ENCODE peak calls at places on chromosomes 4 and X, in seven cellular contexts. E is CD8-positive, alpha-beta T cell; Z is psoas muscle; Y is AG04450; P is cardiac fibroblast; L is astrocyte of the spinal cord; C is GM12865. R is an unnamed sample.

GRCh38 chrX:46184749-46185148 is 360.5 kb downstream of the ZNF674 start:
- DNase-seq in E (no peak), Z (no peak), Y (no peak), P (no peak), L (no peak), C (no peak), R (no peak)

GRCh38 chr4:176981551-176981950 is 188.8 kb upstream of the VEGFC start:
- DNase-seq in E (no peak), Z (no peak), Y (peak), P (peak), L (no peak), C (no peak), R (no peak)

GRCh38 chr4:152843476-152844107 is 63.8 kb downstream of the ARFIP1 start:
- DNase-seq in E (no peak), Z (no peak), Y (no peak), P (no peak), L (no peak), C (no peak), R (no peak)

GRCh38 chr4:41212221-41213203 is 1.8 kb downstream of the APBB2 start:
- DNase-seq in E (no peak), Z (no peak), Y (no peak), P (peak), L (peak), C (peak), R (peak)

GRCh38 chr4:25169446-25169845 is 9.2 kb upstream of the SEPSECS start:
- DNase-seq in E (no peak), Z (no peak), Y (no peak), P (no peak), L (no peak), C (no peak), R (no peak)

GRCh38 chr4:14650127-14650526 is 352.2 kb upstream of the CPEB2 start:
- DNase-seq in E (no peak), Z (no peak), Y (no peak), P (no peak), L (peak), C (no peak), R (no peak)

GRCh38 chrX:108516184-108516583 is 76.5 kb downstream of the COL4A5 start:
- DNase-seq in E (no peak), Z (no peak), Y (no peak), P (peak), L (peak), C (no peak), R (peak)

GRCh38 chr4:74284074-74284473 is 24.2 kb upstream of the EPGN start:
- DNase-seq in E (no peak), Z (no peak), Y (no peak), P (peak), L (peak), C (no peak), R (no peak)

GRCh38 chrX:100768679-100769338 is 36.9 kb upstream of the SYTL4 start:
- DNase-seq in E (peak), Z (peak), Y (peak), P (peak), L (peak), C (peak), R (peak)

GRCh38 chr4:94758141-94758699 is 465 bp downstream of the BMPR1B start:
- DNase-seq in E (no peak), Z (peak), Y (no peak), P (peak), L (peak), C (no peak), R (no peak)

GRCh38 chr4:21664355-21664754 is 284.2 kb downstream of the KCNIP4 start:
- DNase-seq in E (no peak), Z (no peak), Y (no peak), P (peak), L (no peak), C (no peak), R (no peak)

GRCh38 chr4:173685761-173686260 is 155.8 kb upstream of the HAND2 start:
- DNase-seq in E (no peak), Z (no peak), Y (no peak), P (no peak), L (no peak), C (no peak), R (no peak)

GRCh38 chrX:1246816-1247215 is 21.8 kb upstream of the CSF2RA start:
- DNase-seq in E (peak), Z (peak), Y (no peak), P (peak), L (peak), C (peak), R (peak)

GRCh38 chr4:797066-797465 is 28.9 kb downstream of the CPLX1 start:
- DNase-seq in E (no peak), Z (no peak), Y (no peak), P (no peak), L (no peak), C (no peak), R (no peak)

GRCh38 chrX:153646620-153647373 is at the start of gene DUSP9:
- DNase-seq in E (no peak), Z (peak), Y (no peak), P (peak), L (no peak), C (no peak), R (no peak)

GRCh38 chr4:127870688-127871087 is 10.0 kb upstream of the PLK4 start:
- DNase-seq in E (no peak), Z (no peak), Y (peak), P (peak), L (peak), C (no peak), R (no peak)

GRCh38 chr4:185542626-185543336 is 7.5 kb upstream of the PDLIM3 start:
- DNase-seq in E (no peak), Z (peak), Y (peak), P (peak), L (peak), C (no peak), R (no peak)

GRCh38 chrX:70196961-70197805 is 19.9 kb downstream of the DGAT2L6 start:
- DNase-seq in E (peak), Z (no peak), Y (no peak), P (peak), L (peak), C (peak), R (peak)

GRCh38 chrX:150162141-150162540 is 201.0 kb upstream of the MAMLD1 start:
- DNase-seq in E (no peak), Z (no peak), Y (no peak), P (no peak), L (no peak), C (no peak), R (no peak)

GRCh38 chr4:2436301-2436700 is 17.5 kb downstream of the CFAP99 start:
- DNase-seq in E (no peak), Z (no peak), Y (no peak), P (no peak), L (no peak), C (no peak), R (no peak)

GRCh38 chrX:40087574-40088298 is 10.0 kb downstream of the BCOR start:
- DNase-seq in E (no peak), Z (no peak), Y (no peak), P (no peak), L (no peak), C (no peak), R (no peak)

DNA sequence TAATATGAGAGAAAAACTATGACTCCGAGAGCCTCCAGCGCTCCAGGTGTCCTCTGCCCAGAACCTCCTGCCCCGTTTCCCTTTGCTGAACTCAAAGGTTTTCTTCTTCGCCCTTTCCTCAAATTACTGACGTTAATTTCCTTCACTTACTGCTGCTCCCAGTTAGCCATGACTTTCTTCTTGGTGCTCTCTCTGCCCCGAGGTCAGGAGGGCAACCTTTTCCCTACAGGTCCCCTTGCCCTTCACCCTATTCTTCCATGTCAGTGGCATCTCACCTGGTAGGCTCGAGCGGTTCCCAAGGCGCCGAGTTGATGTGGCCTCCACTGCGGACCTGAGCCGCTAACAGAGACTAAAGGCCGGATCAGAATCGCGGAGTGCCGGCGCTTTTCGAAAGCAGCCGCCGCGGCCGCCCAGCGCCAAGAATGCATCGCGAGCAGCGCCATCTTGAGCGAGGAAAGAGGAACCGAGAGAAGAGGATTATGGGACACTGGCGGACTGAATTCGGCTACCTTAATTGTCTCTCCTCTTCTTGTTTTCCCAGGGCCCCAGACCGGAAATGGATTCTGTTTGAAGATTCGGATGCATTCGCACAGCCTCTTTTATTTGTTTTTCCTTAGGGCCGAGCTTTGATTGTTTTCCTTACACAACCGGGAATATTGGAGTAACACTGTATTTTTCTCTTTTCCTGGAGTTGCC is at the start of gene ABCB7:
- DNase-seq in E (peak), Z (peak), Y (peak), P (peak), L (peak), C (peak), R (no peak)
- TF ChIP-seq CTCF in E (no peak), Z (peak), Y (peak), P (peak), L (peak), C (no peak), R (peak)

DNA sequence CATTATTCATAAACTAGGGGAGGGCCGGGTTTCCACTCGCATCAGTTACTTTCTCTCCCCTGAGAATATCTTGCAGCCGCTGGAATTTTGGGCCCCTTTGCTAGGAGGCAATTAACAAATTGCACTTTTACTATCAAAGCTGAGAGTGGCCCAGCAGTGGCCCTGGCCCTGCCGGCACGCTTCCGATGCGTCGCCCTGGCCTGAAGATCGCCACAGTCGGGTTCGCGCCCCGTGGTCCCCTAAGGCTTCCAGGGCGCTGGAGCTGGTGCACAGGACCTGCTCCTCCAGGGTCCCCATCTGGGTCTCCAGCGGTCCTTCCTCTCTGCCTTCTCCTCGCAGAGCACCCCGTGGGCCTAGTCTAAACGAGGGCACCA is 486 bp upstream of the CWH43 start:
- DNase-seq in E (no peak), Z (no peak), Y (no peak), P (no peak), L (no peak), C (no peak), R (no peak)
- H3K4me3 ChIP-seq in E (no peak), Z (peak), Y (no peak), P (no peak), L (no peak), C (no peak), R (no peak)

DNA sequence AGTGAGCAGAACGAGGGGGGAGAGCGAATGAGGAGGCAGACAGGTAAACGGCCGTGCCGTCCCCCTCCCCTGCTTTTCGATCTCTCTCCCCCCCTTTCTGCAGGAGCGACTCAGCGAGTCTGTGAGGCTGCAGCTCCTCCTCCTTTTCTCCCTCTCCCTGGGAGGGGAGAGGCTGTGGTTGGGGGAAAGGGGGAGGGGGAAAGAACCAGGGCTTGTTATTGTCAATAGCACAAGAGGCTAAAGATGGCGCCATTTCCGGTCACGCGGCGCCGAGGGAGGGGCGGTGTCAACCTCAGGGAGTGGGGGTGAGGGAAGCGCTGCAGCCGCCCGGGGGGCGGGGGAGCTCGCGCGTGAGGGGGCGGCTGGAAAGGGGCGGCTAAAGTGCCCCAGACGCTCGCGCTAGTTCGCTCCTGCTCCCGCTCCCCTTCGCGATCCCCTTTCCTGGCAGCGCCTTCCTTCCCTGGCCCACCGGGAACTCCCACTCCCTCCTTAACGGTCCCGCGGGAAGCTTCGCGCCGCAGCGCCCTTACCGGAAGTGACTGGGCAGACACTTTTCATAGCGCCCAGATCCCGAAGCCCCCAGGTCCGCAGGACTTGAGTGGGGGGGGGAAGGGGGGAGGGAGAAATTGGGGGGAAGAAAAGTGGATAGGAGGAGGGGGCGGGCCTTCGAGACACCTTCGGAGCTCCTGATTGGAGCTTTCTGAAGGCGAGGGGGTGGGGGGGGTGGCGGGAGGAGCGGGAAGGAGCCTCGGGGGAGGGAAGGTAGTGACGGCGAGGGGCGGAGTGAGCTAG is at the start of gene CUL4B:
- DNase-seq in E (peak), Z (peak), Y (peak), P (peak), L (peak), C (peak), R (peak)
- TF ChIP-seq CTCF in E (no peak), Z (no peak), Y (no peak), P (no peak), L (no peak), C (no peak), R (no peak)

GRCh38 chr4:139553751-139554670 is 2.0 kb downstream of the SETD7 start:
- DNase-seq in E (no peak), Z (no peak), Y (no peak), P (no peak), L (no peak), C (no peak), R (no peak)
- H3K4me3 ChIP-seq in E (no peak), Z (peak), Y (peak), P (no peak), L (peak), C (no peak), R (peak)

DNA sequence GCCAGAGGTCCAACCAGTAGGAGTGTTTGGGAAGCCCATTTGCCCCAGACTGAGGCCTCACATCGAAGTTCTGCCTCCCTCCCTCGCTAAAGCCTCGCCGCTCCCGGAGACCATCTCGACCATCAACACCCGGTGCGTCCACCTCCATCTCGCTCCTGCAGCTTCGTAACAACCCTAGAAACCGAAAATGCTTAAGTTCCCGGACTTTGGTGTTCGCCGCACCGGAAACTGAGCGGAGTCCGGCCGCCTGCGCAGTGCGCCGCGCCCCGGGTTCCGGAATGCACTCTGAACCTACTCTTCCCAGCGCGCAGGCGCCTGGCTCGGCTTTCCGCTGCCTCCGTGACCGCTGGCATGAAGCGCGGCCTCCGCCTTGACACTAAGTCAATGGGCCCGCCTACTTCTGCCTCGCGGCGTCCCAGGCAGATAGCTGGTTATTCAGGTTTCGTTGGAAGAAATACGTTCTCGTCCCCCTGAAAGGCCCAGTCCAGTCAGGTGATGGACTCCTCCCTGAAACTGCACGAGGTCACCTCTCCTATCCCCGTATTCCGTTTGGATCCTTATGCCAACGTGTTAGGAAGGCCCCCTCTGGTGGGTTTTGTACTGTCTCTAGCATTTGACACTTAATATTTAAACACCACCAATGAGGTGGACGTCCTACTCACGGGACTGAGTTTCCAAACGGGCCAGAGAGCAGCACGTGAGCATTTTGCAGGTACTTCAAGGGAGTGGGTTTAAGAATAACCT is 21.4 kb downstream of the FABP2 start:
- DNase-seq in E (peak), Z (peak), Y (peak), P (peak), L (peak), C (peak), R (peak)
- TF ChIP-seq CTCF in E (no peak), Z (no peak), Y (peak), P (no peak), L (no peak), C (no peak), R (peak)